ENCODE peak calls at places on chromosomes 16 and 17, in nine cellular contexts. S is A549, Y is endothelial cell, K is AG10803, T is endodermal cell, I is Peyer's patch, P is heart left ventricle, V is left ventricle myocardium inferior, W is IMR-90. E is an unnamed sample.

GRCh38 chr16:24775455-24775854 is 46.0 kb downstream of the TNRC6A start:
- DNase-seq in P (no peak), V (no peak), K (peak), W (peak), Y (no peak), I (no peak), S (no peak), T (no peak), E (no peak)

GRCh38 chr17:34301986-34302385 is 16.4 kb downstream of the CCL11 start:
- DNase-seq in T (no peak), Y (no peak), K (peak), V (no peak), S (no peak), P (no peak), W (peak), I (no peak), E (no peak)

GRCh38 chr16:28121527-28121926 is 58.0 kb upstream of the GSG1L start:
- DNase-seq in V (no peak), P (no peak), Y (no peak), K (no peak), W (no peak), S (no peak), I (no peak), T (no peak), E (no peak)

GRCh38 chr17:81419333-81419885 is 24.2 kb downstream of the BAHCC1 start:
- DNase-seq in Y (no peak), K (peak), P (peak), T (peak), W (peak), I (peak), V (peak), S (peak), E (no peak)

GRCh38 chr16:89325861-89326471 is 108.5 kb downstream of the ZNF778 start:
- DNase-seq in P (peak), W (peak), V (peak), T (no peak), S (peak), Y (no peak), K (peak), I (peak), E (peak)

GRCh38 chr17:40068917-40069750 is 6.4 kb downstream of the THRA start:
- DNase-seq in I (peak), P (peak), K (peak), V (peak), T (peak), S (peak), Y (no peak), W (peak), E (peak)

GRCh38 chr17:60224064-60224463 is 74.3 kb downstream of the CA4 start:
- DNase-seq in P (no peak), Y (no peak), W (peak), K (peak), V (no peak), S (no peak), I (no peak), T (no peak), E (no peak)

GRCh38 chr16:51807551-51807950 is 656.5 kb upstream of the SALL1 start:
- DNase-seq in P (no peak), T (no peak), Y (no peak), S (no peak), K (peak), W (no peak), I (no peak), V (no peak), E (no peak)

GRCh38 chr16:68264128-68265077 is at the start of gene SLC7A6:
- DNase-seq in P (peak), W (peak), Y (peak), T (peak), I (peak), V (peak), K (peak), S (peak), E (peak)

GRCh38 chr16:87747626-87748025 is 18.2 kb downstream of the KLHDC4 start:
- DNase-seq in T (peak), Y (no peak), I (no peak), S (no peak), V (no peak), W (no peak), K (no peak), P (no peak), E (no peak)

GRCh38 chr17:56141046-56141839 is 12.0 kb upstream of the ANKFN1 start:
- DNase-seq in K (peak), T (no peak), Y (no peak), I (no peak), P (no peak), S (no peak), W (peak), V (no peak), E (no peak)

GRCh38 chr17:17300624-17301568 is 2.3 kb upstream of the NT5M start:
- DNase-seq in V (peak), P (peak), Y (peak), W (peak), I (no peak), S (peak), T (peak), K (peak), E (peak)

GRCh38 chr16:34803683-34804416 is 1344.4 kb downstream of the TP53TG3F start:
- DNase-seq in K (no peak), W (no peak), P (peak), I (no peak), S (no peak), Y (no peak), V (no peak), T (no peak), E (peak)

GRCh38 chr16:55513616-55514015 is 4.7 kb downstream of the LPCAT2 start:
- DNase-seq in I (no peak), Y (no peak), W (no peak), V (no peak), K (no peak), T (no peak), P (no peak), S (no peak), E (no peak)

GRCh38 chr17:42163113-42163512 is 8.3 kb upstream of the RAB5C start:
- DNase-seq in I (no peak), T (peak), W (no peak), V (no peak), S (peak), Y (peak), P (no peak), K (no peak), E (peak)

GRCh38 chr17:41019415-41019814 is 7.6 kb downstream of the KRTAP1-5 start:
- DNase-seq in W (no peak), T (no peak), Y (no peak), K (no peak), P (no peak), I (no peak), S (no peak), V (no peak), E (no peak)

GRCh38 chr17:80105762-80106161 is 4.4 kb downstream of the GAA start:
- DNase-seq in P (no peak), T (no peak), W (peak), S (no peak), V (no peak), I (no peak), K (peak), Y (no peak), E (no peak)

GRCh38 chr17:35022536-35023063 is 40.9 kb downstream of the RFFL start:
- DNase-seq in P (peak), T (no peak), V (peak), S (peak), K (peak), Y (peak), I (no peak), W (peak), E (peak)

GRCh38 chr17:64378890-64379354 is 11.7 kb downstream of the PECAM1 start:
- DNase-seq in S (no peak), W (no peak), K (no peak), T (no peak), Y (no peak), V (no peak), I (no peak), P (no peak), E (no peak)

GRCh38 chr17:19928299-19928698 is 49.3 kb downstream of the AKAP10 start:
- DNase-seq in T (no peak), Y (no peak), V (no peak), I (no peak), S (no peak), P (no peak), W (peak), K (peak), E (no peak)

GRCh38 chr17:50684288-50684611 is 23.5 kb downstream of the ANKRD40 start:
- DNase-seq in S (no peak), K (no peak), I (no peak), T (no peak), V (no peak), W (no peak), Y (no peak), P (no peak), E (no peak)

GRCh38 chr16:85107532-85107931 is 4.7 kb downstream of the CIBAR2 start:
- DNase-seq in Y (no peak), I (no peak), P (no peak), S (no peak), V (no peak), K (no peak), T (no peak), W (no peak), E (no peak)

GRCh38 chr16:70665806-70666735 is 19.7 kb downstream of the IL34 start:
- DNase-seq in Y (no peak), K (no peak), S (no peak), P (no peak), V (no peak), W (no peak), T (no peak), I (peak), E (no peak)

GRCh38 chr16:21088143-21088542 is 62.5 kb downstream of the DNAH3 start:
- DNase-seq in I (no peak), T (no peak), K (no peak), Y (no peak), S (no peak), V (no peak), W (no peak), P (no peak), E (no peak)

GRCh38 chr17:56499799-56500388 is 93.6 kb upstream of the NOG start:
- DNase-seq in I (no peak), S (peak), V (no peak), Y (peak), P (no peak), K (peak), T (peak), W (peak), E (no peak)

GRCh38 chr17:78127888-78128615 is 503 bp downstream of the TMC6 start:
- DNase-seq in P (no peak), Y (no peak), I (peak), S (no peak), K (no peak), T (no peak), W (no peak), V (no peak), E (peak)

GRCh38 chr16:89241187-89242003 is 23.9 kb downstream of the ZNF778 start:
- DNase-seq in S (peak), P (peak), V (peak), I (peak), Y (peak), T (peak), W (peak), K (peak), E (peak)

GRCh38 chr17:46193246-46193625 is at the start of gene KANSL1:
- DNase-seq in V (peak), P (peak), K (peak), T (peak), I (peak), S (peak), W (peak), Y (peak), E (peak)

GRCh38 chr17:10631048-10631700 is 25.9 kb downstream of the MYH3 start:
- DNase-seq in I (no peak), S (peak), P (no peak), Y (peak), T (peak), V (no peak), W (peak), K (peak), E (peak)

GRCh38 chr16:68778551-68779231 is 41.6 kb downstream of the CDH1 start:
- DNase-seq in P (no peak), T (peak), Y (no peak), V (no peak), K (no peak), S (no peak), I (no peak), W (no peak), E (no peak)

DNA sequence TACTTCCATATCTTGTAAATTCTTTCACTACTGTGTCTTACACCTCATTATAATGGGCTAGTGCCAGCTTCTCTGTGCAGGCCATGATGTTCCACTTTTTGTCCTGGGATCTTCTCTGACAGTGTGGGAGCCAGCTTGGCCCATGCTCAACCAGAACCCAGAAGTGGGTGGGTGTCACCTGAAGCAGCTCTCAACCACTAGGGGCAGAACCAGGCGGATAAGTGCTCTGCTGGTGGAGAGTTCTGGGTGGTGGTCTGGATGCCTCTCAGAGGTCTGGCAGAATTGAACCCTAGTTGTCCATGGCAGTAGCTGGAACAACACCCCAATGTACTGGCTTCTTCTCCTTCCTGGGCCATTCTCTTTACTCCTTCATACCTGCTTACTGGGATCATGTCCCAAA is 254.1 kb upstream of the N4BP1 start:
- DNase-seq in V (no peak), W (no peak), P (no peak), Y (no peak), I (no peak), K (no peak), T (peak), S (no peak), E (no peak)
- TF ChIP-seq CTCF in V (no peak), W (no peak), P (no peak), Y (peak), I (no peak), K (no peak), T (peak), S (no peak), E (no peak)

DNA sequence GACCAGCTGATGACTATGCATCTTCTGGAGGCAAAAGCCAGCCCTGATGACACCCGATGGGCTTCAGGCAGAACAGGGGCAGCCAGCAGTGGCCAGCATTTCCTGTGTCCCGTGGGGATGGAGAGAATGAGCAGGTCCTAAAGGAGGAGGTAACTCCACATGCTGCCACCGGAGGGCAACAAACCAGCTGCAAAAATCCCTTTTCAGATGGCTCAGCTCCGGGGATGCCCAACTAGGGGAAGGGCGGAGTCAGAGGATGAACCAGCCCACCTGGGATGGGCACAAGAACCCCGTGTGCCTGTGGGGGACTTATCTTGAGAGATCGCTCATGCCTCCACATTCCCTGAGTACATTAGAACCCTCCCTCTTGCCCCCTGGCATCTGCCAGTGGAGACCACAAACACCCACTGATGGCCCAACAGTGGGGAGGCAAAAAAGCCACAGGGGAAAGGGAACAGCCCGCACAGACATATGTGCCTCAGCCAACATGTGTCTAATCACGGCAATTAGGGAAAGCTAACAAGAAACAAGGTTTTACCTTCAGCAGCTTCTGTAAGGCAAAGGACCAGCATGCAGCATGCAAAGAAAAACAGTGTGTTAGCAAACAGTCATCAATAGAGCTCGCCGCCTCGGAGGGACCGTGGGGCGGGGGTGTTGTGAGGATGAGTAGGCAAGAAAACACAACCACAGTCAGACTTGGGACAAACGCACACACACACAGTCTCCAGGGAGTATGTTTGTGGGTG is 64.1 kb downstream of the MYO18A start:
- DNase-seq in P (no peak), W (peak), T (peak), S (peak), I (no peak), K (peak), Y (no peak), V (no peak), E (peak)
- TF ChIP-seq CTCF in P (no peak), W (peak), T (peak), S (peak), I (peak), K (peak), Y (peak), V (peak), E (peak)

DNA sequence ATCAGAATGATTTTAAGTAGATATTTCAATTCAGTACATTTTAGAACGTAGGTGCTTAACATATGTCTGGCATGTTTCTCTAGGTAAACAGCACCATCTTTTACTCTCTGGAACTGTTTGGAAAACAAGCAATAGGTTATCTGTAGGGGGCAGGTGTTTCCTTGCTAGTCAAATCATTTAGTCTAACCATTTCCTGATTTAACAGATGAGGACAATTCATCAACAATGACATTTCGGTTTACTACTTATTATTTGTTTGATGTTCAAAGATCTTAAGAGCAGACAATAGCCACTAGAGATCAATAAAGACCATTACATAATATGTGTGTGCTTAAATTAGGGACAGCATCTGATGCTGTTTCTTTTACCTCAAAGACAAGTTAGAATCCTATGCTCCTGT is 173.1 kb downstream of the CEP112 start:
- DNase-seq in S (no peak), P (no peak), I (no peak), W (no peak), K (no peak), Y (no peak), V (no peak), T (no peak), E (no peak)
- TF ChIP-seq CTCF in S (no peak), P (no peak), I (no peak), W (no peak), K (no peak), Y (no peak), V (no peak), T (no peak), E (no peak)

GRCh38 chr16:75624921-75625334 is 1.8 kb upstream of the ADAT1 start:
- DNase-seq in K (no peak), S (peak), V (no peak), T (no peak), W (peak), P (no peak), I (no peak), Y (no peak), E (no peak)

GRCh38 chr16:75626806-75627205 is 3.7 kb upstream of the ADAT1 start:
- DNase-seq in Y (no peak), T (no peak), K (no peak), V (no peak), P (no peak), S (no peak), W (no peak), I (no peak), E (no peak)

GRCh38 chr16:75620326-75621169 is 2.5 kb downstream of the ADAT1 start:
- DNase-seq in P (no peak), Y (no peak), S (no peak), V (no peak), K (no peak), W (no peak), T (no peak), I (no peak), E (no peak)

GRCh38 chr16:75621170-75621477 is 2.0 kb downstream of the ADAT1 start:
- DNase-seq in V (no peak), T (peak), Y (no peak), S (peak), W (peak), I (no peak), K (peak), P (no peak), E (peak)

GRCh38 chr16:75622762-75623605 is at the start of gene ADAT1:
- DNase-seq in T (peak), K (peak), S (peak), I (peak), P (peak), Y (peak), V (peak), W (peak), E (peak)
- TF ChIP-seq CTCF in T (no peak), K (no peak), S (no peak), I (no peak), P (no peak), Y (no peak), V (no peak), W (no peak), E (no peak)

DNA sequence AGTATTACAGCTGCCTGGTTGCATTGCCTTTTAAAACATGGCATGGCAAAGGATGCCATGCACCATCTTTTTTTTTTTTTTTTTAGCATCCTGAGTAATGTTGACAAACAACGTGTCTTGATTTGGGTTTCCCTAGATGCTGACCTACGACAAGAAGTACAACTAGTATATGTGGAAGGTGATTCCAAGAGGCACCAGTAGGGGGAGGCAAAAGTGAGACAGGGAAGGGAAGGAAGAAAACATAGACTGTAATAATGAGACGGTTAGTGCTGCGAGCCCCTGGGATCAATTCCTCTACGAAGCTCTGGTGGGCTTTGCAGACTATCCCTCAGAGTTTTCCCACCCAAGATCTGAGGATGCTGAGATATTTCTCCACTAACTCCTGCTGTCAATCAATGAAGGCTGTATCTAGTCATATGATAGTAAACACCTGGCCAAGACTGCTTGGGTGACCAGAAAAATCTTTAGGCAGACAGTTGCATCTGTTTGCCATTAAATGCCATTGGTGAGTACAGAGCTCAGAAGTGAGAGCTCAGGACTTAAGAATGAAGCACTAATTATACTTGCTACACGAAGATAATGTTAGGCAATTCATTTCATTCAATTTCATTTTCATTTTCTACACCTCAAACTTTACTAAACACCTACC is 458.6 kb upstream of the GOT2 start:
- DNase-seq in T (peak), V (no peak), K (peak), S (peak), P (peak), Y (peak), I (no peak), W (peak), E (peak)
- TF ChIP-seq CTCF in T (peak), V (peak), K (peak), S (peak), P (no peak), Y (peak), I (no peak), W (peak), E (peak)

GRCh38 chr17:28328325-28328724 is 6.9 kb downstream of the IFT20 start:
- DNase-seq in I (no peak), K (no peak), V (no peak), W (peak), P (no peak), S (no peak), Y (no peak), T (peak), E (no peak)

GRCh38 chr17:28327031-28327607 is 8.1 kb downstream of the TMEM97 start:
- DNase-seq in P (no peak), V (no peak), I (no peak), Y (no peak), K (no peak), T (peak), S (no peak), W (peak), E (peak)

GRCh38 chr17:28326114-28326513 is 7.1 kb downstream of the TMEM97 start:
- DNase-seq in K (no peak), S (no peak), I (no peak), Y (no peak), T (peak), P (no peak), V (no peak), W (no peak), E (no peak)

GRCh38 chr17:28325221-28325620 is 6.2 kb downstream of the TMEM97 start:
- DNase-seq in S (no peak), I (no peak), K (no peak), Y (no peak), T (peak), V (no peak), P (no peak), W (no peak), E (no peak)

GRCh38 chr17:28327709-28328108 is 7.6 kb downstream of the IFT20 start:
- DNase-seq in V (no peak), S (peak), W (peak), T (peak), K (no peak), I (no peak), Y (no peak), P (no peak), E (no peak)
- TF ChIP-seq CTCF in V (no peak), S (peak), W (peak), T (no peak), K (peak), I (no peak), Y (no peak), P (no peak), E (no peak)

GRCh38 chr17:16286009-16286946 is 67.0 kb downstream of the CENPV start:
- DNase-seq in K (peak), I (peak), P (peak), V (peak), W (peak), T (peak), S (peak), Y (no peak), E (peak)
- TF ChIP-seq CTCF in K (no peak), I (no peak), P (no peak), V (no peak), W (no peak), T (no peak), S (no peak), Y (no peak), E (no peak)

E was measured in GM20000.